ENCODE peak calls at places on chromosomes 11 and 22, in five cellular contexts. R is gastrocnemius medialis, W is suprapubic skin, V is H1, S is stomach. P is an unnamed sample.

GRCh38 chr11:34653851-34654490 is 33.1 kb downstream of the EHF start:
- DNase-seq in R (peak), W (no peak), V (no peak), S (peak), P (no peak)

GRCh38 chr11:112377946-112378345 is 117.3 kb upstream of the PLET1 start:
- DNase-seq in R (no peak), W (no peak), V (no peak), S (no peak), P (no peak)

GRCh38 chr11:1074244-1075221 is at the start of gene MUC2:
- DNase-seq in R (no peak), W (peak), V (no peak), S (no peak), P (no peak)

GRCh38 chr11:99739464-99740089 is 718.8 kb downstream of the CNTN5 start:
- DNase-seq in R (no peak), W (no peak), V (peak), S (no peak), P (no peak)

GRCh38 chr11:15307600-15307999 is 192.9 kb downstream of the INSC start:
- DNase-seq in R (no peak), W (no peak), V (peak), S (no peak), P (no peak)

GRCh38 chr11:10295056-10295901 is 1.3 kb upstream of the SBF2 start:
- DNase-seq in R (no peak), W (no peak), V (no peak), S (no peak), P (no peak)

GRCh38 chr22:26777402-26777801 is 120.0 kb downstream of the MIAT start:
- DNase-seq in R (peak), W (no peak), V (peak), S (no peak), P (no peak)

GRCh38 chr11:8932564-8933180 is at the start of gene C11orf16:
- DNase-seq in R (no peak), W (no peak), V (no peak), S (no peak), P (no peak)

GRCh38 chr22:21708960-21709359 is 26.6 kb downstream of the YPEL1 start:
- DNase-seq in R (no peak), W (no peak), V (no peak), S (no peak), P (no peak)

GRCh38 chr22:41768420-41768819 is 32.1 kb upstream of the CCDC134 start:
- DNase-seq in R (no peak), W (no peak), V (no peak), S (no peak), P (no peak)

GRCh38 chr11:61903845-61904244 is 12.5 kb upstream of the FADS3 start:
- DNase-seq in R (no peak), W (no peak), V (no peak), S (no peak), P (no peak)

GRCh38 chr11:47280860-47281259 is 10.9 kb downstream of the MADD start:
- DNase-seq in R (no peak), W (peak), V (no peak), S (no peak), P (no peak)

GRCh38 chr11:33773399-33774355 is 643 bp downstream of the FBXO3 start:
- DNase-seq in R (no peak), W (no peak), V (no peak), S (no peak), P (no peak)

GRCh38 chr11:119373917-119374631 is 7.4 kb downstream of the USP2 start:
- DNase-seq in R (no peak), W (no peak), V (no peak), S (peak), P (no peak)

GRCh38 chr11:122697636-122698167 is 42.2 kb downstream of the UBASH3B start:
- DNase-seq in R (no peak), W (no peak), V (no peak), S (no peak), P (no peak)

GRCh38 chr11:65918211-65919150 is at the start of gene C11orf68:
- DNase-seq in R (no peak), W (peak), V (no peak), S (peak), P (no peak)

GRCh38 chr11:63490551-63491239 is at the start of gene PLAAT5:
- DNase-seq in R (no peak), W (no peak), V (no peak), S (no peak), P (no peak)

GRCh38 chr11:79304599-79305212 is 136.1 kb downstream of the TENM4 start:
- DNase-seq in R (no peak), W (no peak), V (no peak), S (no peak), P (no peak)

GRCh38 chr22:31229402-31230140 is 17.5 kb downstream of the LIMK2 start:
- DNase-seq in R (peak), W (no peak), V (no peak), S (peak), P (no peak)

GRCh38 chr11:65438257-65439151 is 15.9 kb downstream of the NEAT1 start:
- DNase-seq in R (no peak), W (no peak), V (no peak), S (no peak), P (no peak)

GRCh38 chr22:38164578-38164953 is 17.1 kb downstream of the PLA2G6 start:
- DNase-seq in R (no peak), W (no peak), V (no peak), S (no peak), P (no peak)

GRCh38 chr11:24142062-24142461 is 354.8 kb upstream of the LUZP2 start:
- DNase-seq in R (no peak), W (no peak), V (no peak), S (no peak), P (no peak)

GRCh38 chr22:38864361-38865191 is 7.4 kb downstream of the CBX6 start:
- DNase-seq in R (no peak), W (no peak), V (no peak), S (peak), P (no peak)

GRCh38 chr11:69337211-69337721 is 43.3 kb downstream of the MYEOV start:
- DNase-seq in R (no peak), W (peak), V (no peak), S (peak), P (peak)

GRCh38 chr11:97367406-97368083 is 977.7 kb downstream of the JRKL start:
- DNase-seq in R (no peak), W (no peak), V (no peak), S (no peak), P (no peak)

GRCh38 chr22:19361501-19362103 is 69.9 kb downstream of the HIRA start:
- DNase-seq in R (no peak), W (no peak), V (no peak), S (no peak), P (no peak)

GRCh38 chr11:119713361-119714040 is 15.5 kb downstream of the NECTIN1 start:
- DNase-seq in R (no peak), W (no peak), V (no peak), S (no peak), P (no peak)

GRCh38 chr11:15146271-15147003 is 31.7 kb downstream of the INSC start:
- DNase-seq in R (no peak), W (no peak), V (no peak), S (no peak), P (peak)

GRCh38 chr11:82462588-82462987 is 271.1 kb downstream of the FAM181B start:
- DNase-seq in R (no peak), W (no peak), V (no peak), S (no peak), P (no peak)

GRCh38 chr11:34599406-34599901 is 21.4 kb upstream of the EHF start:
- DNase-seq in R (no peak), W (no peak), V (no peak), S (no peak), P (no peak)

GRCh38 chr11:126890561-126890960 is 110.0 kb downstream of the KIRREL3 start:
- DNase-seq in R (no peak), W (no peak), V (peak), S (no peak), P (no peak)

GRCh38 chr11:26551186-26551801 is 20.8 kb downstream of the MUC15 start:
- DNase-seq in R (no peak), W (no peak), V (no peak), S (no peak), P (no peak)

GRCh38 chr11:122863704-122864326 is 18.7 kb upstream of the JHY start:
- DNase-seq in R (no peak), W (no peak), V (no peak), S (no peak), P (no peak)

GRCh38 chr11:33116535-33116934 is 44.7 kb downstream of the CSTF3 start:
- DNase-seq in R (no peak), W (no peak), V (no peak), S (no peak), P (no peak)

GRCh38 chr11:76617553-76618265 is 52.8 kb downstream of the LRRC32 start:
- DNase-seq in R (no peak), W (peak), V (no peak), S (no peak), P (no peak)

GRCh38 chr11:15667127-15667725 is 552.5 kb downstream of the INSC start:
- DNase-seq in R (no peak), W (no peak), V (no peak), S (no peak), P (peak)

GRCh38 chr11:5688482-5688881 is 1.1 kb upstream of the TRIM22 start:
- DNase-seq in R (no peak), W (no peak), V (no peak), S (no peak), P (no peak)

GRCh38 chr11:46294365-46295309 is 17.2 kb downstream of the CREB3L1 start:
- DNase-seq in R (no peak), W (no peak), V (peak), S (peak), P (no peak)

GRCh38 chr22:45504703-45505341 is 2.1 kb downstream of the FBLN1 start:
- DNase-seq in R (no peak), W (no peak), V (no peak), S (no peak), P (no peak)

GRCh38 chr22:45506961-45507360 is 4.3 kb downstream of the FBLN1 start:
- DNase-seq in R (no peak), W (no peak), V (no peak), S (no peak), P (no peak)

GRCh38 chr22:45507798-45508197 is 5.1 kb downstream of the FBLN1 start:
- DNase-seq in R (no peak), W (no peak), V (no peak), S (no peak), P (no peak)

GRCh38 chr22:45503816-45504702 is 1.4 kb downstream of the FBLN1 start:
- DNase-seq in R (no peak), W (no peak), V (peak), S (no peak), P (no peak)

GRCh38 chr22:45505991-45506743 is 3.5 kb downstream of the FBLN1 start:
- DNase-seq in R (no peak), W (no peak), V (no peak), S (no peak), P (no peak)
- H3K4me3 ChIP-seq in R (no peak), W (peak), V (no peak), S (peak), P (peak)

DNA sequence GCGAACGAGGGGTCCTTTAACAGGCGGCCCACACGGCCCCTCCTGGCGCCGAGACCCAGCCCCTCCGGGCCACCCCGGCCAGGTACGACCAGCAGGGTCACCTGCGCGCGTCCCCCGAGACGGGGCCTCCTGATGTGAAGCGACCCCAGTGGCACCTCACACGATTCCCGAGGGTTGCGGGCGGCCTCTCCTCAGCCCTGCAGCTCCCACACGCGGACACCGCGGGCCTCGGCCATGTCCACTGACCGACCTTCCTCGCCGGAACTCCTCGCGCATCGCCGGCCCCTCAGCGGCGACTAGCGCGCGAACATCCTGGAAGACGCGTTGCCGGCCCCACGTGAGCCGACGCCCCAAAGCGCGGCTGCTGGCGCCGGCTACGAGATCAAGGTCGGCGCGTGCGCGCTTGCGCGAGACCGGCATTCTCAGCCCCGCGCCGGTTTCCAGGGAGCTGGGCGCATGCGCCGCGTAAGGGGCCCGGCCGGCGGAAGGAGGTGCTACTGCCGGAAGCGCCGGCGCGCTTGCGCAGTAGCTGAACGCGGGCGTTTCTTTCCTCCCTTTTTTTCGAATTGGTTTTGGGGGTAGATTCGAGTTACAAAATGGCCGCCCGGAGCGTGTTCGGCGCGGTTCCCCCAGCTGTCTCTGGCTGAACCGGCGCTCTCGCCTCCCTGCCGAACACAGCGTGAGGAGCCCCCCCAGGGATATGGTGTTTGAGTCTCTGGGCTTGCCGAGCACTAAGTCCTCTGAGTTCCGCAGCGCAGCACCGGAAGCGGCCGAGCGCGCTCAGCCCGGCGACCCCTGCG is at the start of gene NUP50:
- DNase-seq in R (peak), W (peak), V (peak), S (peak), P (no peak)
- TF ChIP-seq POLR2A in R (peak), W (peak), V (peak), S (no peak), P (peak)

GRCh38 chr11:75241036-75241905 is 697 bp downstream of the TPBGL start:
- DNase-seq in R (peak), W (peak), V (peak), S (peak), P (no peak)
- TF ChIP-seq CTCF in R (peak), W (peak), V (peak), S (no peak), P (peak)

GRCh38 chr11:108508653-108509593 is 10.7 kb upstream of the POGLUT3 start:
- DNase-seq in R (no peak), W (no peak), V (no peak), S (no peak), P (no peak)
- H3K4me3 ChIP-seq in R (no peak), W (no peak), V (no peak), S (no peak), P (no peak)

DNA sequence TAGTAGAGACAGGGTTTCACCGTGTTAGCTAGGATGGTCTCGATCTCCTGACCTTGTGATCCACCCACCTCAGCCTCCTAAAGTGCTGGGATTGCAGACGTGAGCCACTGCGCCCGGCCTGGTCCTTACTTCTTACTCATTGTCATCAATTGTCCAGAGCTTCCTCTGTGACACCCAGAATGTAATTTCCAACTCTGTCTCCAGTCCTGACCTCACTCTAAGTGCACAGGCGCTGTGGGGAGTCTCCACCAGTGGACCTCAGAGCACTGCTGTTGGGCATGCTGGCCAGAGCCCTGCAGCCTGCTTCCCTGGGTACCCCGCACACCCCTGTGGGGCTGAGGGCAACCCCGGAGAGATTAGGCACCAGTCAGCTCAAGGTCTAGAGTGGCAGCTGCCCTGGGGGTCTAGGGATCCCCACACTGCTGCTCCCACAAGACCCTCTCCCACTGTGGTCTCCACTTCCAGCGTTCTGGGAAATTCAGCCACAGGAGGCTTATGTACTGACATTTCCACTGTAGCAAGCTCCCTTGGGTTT is 1140.3 kb downstream of the TBC1D22A start:
- DNase-seq in R (no peak), W (no peak), V (no peak), S (no peak), P (peak)
- TF ChIP-seq POLR2A in R (no peak), W (no peak), V (no peak), S (no peak), P (no peak)

GRCh38 chr11:128379587-128380279 is 207.6 kb downstream of the ETS1 start:
- DNase-seq in R (no peak), W (no peak), V (no peak), S (no peak), P (no peak)
- TF ChIP-seq CTCF in R (no peak), W (no peak), V (no peak), S (no peak), P (no peak)

P was measured in vagina.